ENCODE peak calls at places on chromosomes 4 and X, in five cellular contexts. C, E, X, Z and A are unnamed samples.

GRCh38 chrX:1481636-1482529 is 29.2 kb upstream of the ASMTL start:
- DNase-seq in C (peak), E (no peak), X (peak), Z (peak), A (peak)

GRCh38 chr4:53653484-53654053 is 62.3 kb upstream of the LNX1 start:
- DNase-seq in C (no peak), E (no peak), X (peak), Z (peak), A (no peak)

GRCh38 chr4:38162240-38162784 is 202.1 kb downstream of the PTTG2 start:
- DNase-seq in C (peak), E (no peak), X (peak), Z (peak), A (peak)

GRCh38 chrX:153703036-153703370 is 15.3 kb downstream of the SLC6A8 start:
- DNase-seq in C (no peak), E (no peak), X (no peak), Z (no peak), A (no peak)

GRCh38 chr4:38949416-38950051 is 81.9 kb downstream of the FAM114A1 start:
- DNase-seq in C (peak), E (no peak), X (peak), Z (peak), A (no peak)

GRCh38 chr4:185246453-185246852 is 37.1 kb downstream of the SNX25 start:
- DNase-seq in C (no peak), E (no peak), X (no peak), Z (no peak), A (no peak)

GRCh38 chrX:30973784-30974427 is 84.9 kb upstream of the TAB3 start:
- DNase-seq in C (no peak), E (no peak), X (no peak), Z (no peak), A (no peak)

GRCh38 chrX:41900321-41900720 is 23.0 kb downstream of the CASK start:
- DNase-seq in C (no peak), E (no peak), X (no peak), Z (no peak), A (no peak)

GRCh38 chrX:45668686-45669443 is 468.2 kb upstream of the DIPK2B start:
- DNase-seq in C (peak), E (no peak), X (peak), Z (peak), A (peak)

GRCh38 chr4:150268444-150268843 is 190.2 kb downstream of the DCLK2 start:
- DNase-seq in C (peak), E (no peak), X (no peak), Z (peak), A (no peak)

GRCh38 chr4:107255114-107255513 is 219.0 kb upstream of the DKK2 start:
- DNase-seq in C (no peak), E (no peak), X (peak), Z (peak), A (no peak)

GRCh38 chrX:42450228-42450627 is 327.7 kb downstream of the PPP1R2C start:
- DNase-seq in C (no peak), E (no peak), X (no peak), Z (no peak), A (no peak)

GRCh38 chrX:2690856-2691542 is at the start of gene CD99:
- DNase-seq in C (peak), E (no peak), X (peak), Z (peak), A (peak)

GRCh38 chr4:65791807-65792308 is 121.6 kb upstream of the EPHA5 start:
- DNase-seq in C (peak), E (no peak), X (no peak), Z (no peak), A (no peak)

GRCh38 chrX:24012266-24012665 is 14.7 kb downstream of the KLHL15 start:
- DNase-seq in C (no peak), E (no peak), X (no peak), Z (no peak), A (no peak)

GRCh38 chr4:40046311-40046980 is 10.2 kb upstream of the N4BP2 start:
- DNase-seq in C (peak), E (no peak), X (peak), Z (peak), A (peak)

GRCh38 chr4:34261799-34262314 is 1982.5 kb downstream of the ARAP2 start:
- DNase-seq in C (peak), E (no peak), X (no peak), Z (peak), A (no peak)

GRCh38 chr4:38979511-38980230 is 52.5 kb downstream of the TMEM156 start:
- DNase-seq in C (no peak), E (no peak), X (no peak), Z (no peak), A (peak)

GRCh38 chrX:123993904-123994635 is 32.6 kb downstream of the STAG2 start:
- DNase-seq in C (no peak), E (no peak), X (peak), Z (no peak), A (no peak)

GRCh38 chr4:107203733-107204132 is 167.6 kb upstream of the DKK2 start:
- DNase-seq in C (no peak), E (no peak), X (no peak), Z (no peak), A (no peak)

GRCh38 chrX:53481093-53481492 is 46.9 kb upstream of the HSD17B10 start:
- DNase-seq in C (peak), E (no peak), X (peak), Z (peak), A (no peak)

GRCh38 chr4:102606846-102607440 is 105.8 kb downstream of the NFKB1 start:
- DNase-seq in C (no peak), E (no peak), X (no peak), Z (no peak), A (no peak)

GRCh38 chrX:122818068-122818467 is 366.0 kb upstream of the GRIA3 start:
- DNase-seq in C (no peak), E (no peak), X (no peak), Z (no peak), A (no peak)

GRCh38 chr4:16642897-16643296 is 255.5 kb downstream of the LDB2 start:
- DNase-seq in C (no peak), E (no peak), X (no peak), Z (peak), A (no peak)

GRCh38 chr4:119128125-119128524 is 7.5 kb upstream of the MYOZ2 start:
- DNase-seq in C (no peak), E (no peak), X (no peak), Z (no peak), A (no peak)

GRCh38 chr4:8381814-8382581 is 58.5 kb downstream of the ACOX3 start:
- DNase-seq in C (no peak), E (no peak), X (no peak), Z (no peak), A (no peak)

GRCh38 chrX:151702021-151702714 is 6.9 kb downstream of the PRRG3 start:
- DNase-seq in C (no peak), E (no peak), X (no peak), Z (no peak), A (peak)

GRCh38 chr4:94583938-94584641 is 132.3 kb downstream of the PDLIM5 start:
- DNase-seq in C (no peak), E (no peak), X (no peak), Z (no peak), A (no peak)

GRCh38 chr4:135741583-135741982 is 1540.0 kb upstream of the PABPC4L start:
- DNase-seq in C (no peak), E (no peak), X (no peak), Z (no peak), A (no peak)

GRCh38 chrX:54042609-54043010 is 1.7 kb downstream of the PHF8 start:
- DNase-seq in C (peak), E (no peak), X (peak), Z (peak), A (peak)